ENCODE peak calls at places on chromosome 16, in ten cellular contexts. H is psoas muscle; U is transverse colon; N is tibial nerve; J is right cardiac atrium; D is OCI-LY7; E is left ventricle myocardium inferior; Z is neural progenitor cell; G is IMR-90; I is CD4-positive, CD25-positive, alpha-beta regulatory T cell. P is an unnamed sample.

GRCh38 chr16:24993722-24994686 is 21.2 kb downstream of the ARHGAP17 start:
- DNase-seq in I (no peak), J (no peak), U (peak; percentile 59), Z (no peak), D (no peak), G (peak; percentile 96), E (no peak), N (no peak), H (no peak), P (no peak)

GRCh38 chr16:84153660-84154214 is 8.6 kb downstream of the DNAAF1 start:
- DNase-seq in G (peak; percentile 16), E (no peak), I (no peak), H (no peak), D (no peak), J (no peak), N (no peak), U (no peak), Z (no peak), P (no peak)

GRCh38 chr16:1492923-1493745 is at the start of gene TELO2:
- DNase-seq in U (peak; percentile 86), Z (peak; percentile 92), I (peak; percentile 88), E (peak; percentile 83), D (peak; percentile 87), G (peak; percentile 70), N (peak; percentile 61), J (peak; percentile 94), H (peak; percentile 85), P (peak; percentile 73)

GRCh38 chr16:71367243-71367976 is 8.9 kb downstream of the CALB2 start:
- DNase-seq in U (peak; percentile 38), D (peak; percentile 37), H (peak; percentile 27), G (peak; percentile 21), J (no peak), N (no peak), E (no peak), I (peak; percentile 25), Z (peak; percentile 89), P (peak; percentile 82)

GRCh38 chr16:86549076-86549892 is 5.8 kb downstream of the MTHFSD start:
- DNase-seq in J (no peak), G (no peak), I (peak; percentile 33), D (no peak), E (no peak), N (no peak), Z (no peak), U (no peak), H (no peak), P (no peak)

GRCh38 chr16:16025214-16025968 is 76.0 kb downstream of the ABCC1 start:
- DNase-seq in I (peak; percentile 86), H (no peak), G (peak; percentile 97), Z (peak; percentile 24), J (no peak), E (no peak), D (peak; percentile 14), U (no peak), N (no peak), P (no peak)

GRCh38 chr16:85952197-85952596 is 53.2 kb downstream of the IRF8 start:
- DNase-seq in J (no peak), D (no peak), Z (no peak), E (no peak), I (no peak), G (no peak), N (no peak), H (no peak), U (no peak), P (no peak)

GRCh38 chr16:84511821-84512220 is 7.4 kb upstream of the MEAK7 start:
- DNase-seq in N (no peak), E (no peak), H (no peak), I (no peak), J (no peak), D (no peak), Z (no peak), U (no peak), G (no peak), P (no peak)

GRCh38 chr16:3051489-3051888 is 5.1 kb downstream of the MMP25 start:
- DNase-seq in E (no peak), N (no peak), Z (no peak), I (no peak), U (no peak), H (no peak), J (no peak), D (no peak), G (no peak), P (no peak)

GRCh38 chr16:3047387-3047720 is 993 bp downstream of the MMP25 start:
- DNase-seq in Z (no peak), I (no peak), G (no peak), H (no peak), D (no peak), J (no peak), E (no peak), N (no peak), U (no peak), P (no peak)

GRCh38 chr16:3050487-3050886 is 4.1 kb downstream of the MMP25 start:
- DNase-seq in J (no peak), E (no peak), U (no peak), D (no peak), G (no peak), I (no peak), H (no peak), N (no peak), Z (no peak), P (no peak)

GRCh38 chr16:3049921-3050481 is 3.6 kb downstream of the MMP25 start:
- DNase-seq in J (no peak), G (no peak), E (no peak), D (no peak), I (no peak), U (no peak), Z (no peak), N (no peak), H (no peak), P (no peak)

GRCh38 chr16:3051009-3051408 is 4.6 kb downstream of the MMP25 start:
- DNase-seq in N (no peak), I (no peak), E (no peak), U (no peak), J (no peak), Z (no peak), G (no peak), D (no peak), H (no peak), P (no peak)
- H3K4me3 ChIP-seq in N (no peak overlapping the region), I (no peak overlapping the region), E (no peak overlapping the region), U (no peak overlapping the region), J (no peak overlapping the region), Z (no peak overlapping the region), G (no peak overlapping the region), D (no peak overlapping the region), H (no peak overlapping the region), P (no peak overlapping the region)

GRCh38 chr16:3021449-3022207 is 1.5 kb downstream of the TNFRSF12A start:
- DNase-seq in J (peak; percentile 93), N (peak; percentile 56), I (peak; percentile 80), Z (peak; percentile 96), D (peak; percentile 80), E (peak; percentile 84), U (peak; percentile 87), G (peak; percentile 94), H (peak; percentile 90), P (peak; percentile 74)

GRCh38 chr16:3020247-3020603 is at the start of gene TNFRSF12A:
- DNase-seq in U (peak; percentile 83), I (peak; percentile 82), D (peak; percentile 84), N (peak; percentile 47), E (peak; percentile 83), H (peak; percentile 85), J (peak; percentile 92), G (peak; percentile 68), Z (peak; percentile 93), P (peak; percentile 79)

GRCh38 chr16:3019594-3020246 is 448 bp upstream of the TNFRSF12A start:
- DNase-seq in Z (no peak), U (no peak), E (no peak), N (no peak), G (no peak), I (no peak), J (no peak), H (no peak), D (no peak), P (no peak)

GRCh38 chr16:3022208-3022696 is 1.5 kb downstream of the HCFC1R1 start:
- DNase-seq in D (no peak), G (peak; percentile 95), U (peak; percentile 88), Z (peak; percentile 81), J (peak; percentile 94), E (peak; percentile 88), N (peak; percentile 84), H (peak; percentile 95), I (peak; percentile 67), P (peak; percentile 82)

DNA sequence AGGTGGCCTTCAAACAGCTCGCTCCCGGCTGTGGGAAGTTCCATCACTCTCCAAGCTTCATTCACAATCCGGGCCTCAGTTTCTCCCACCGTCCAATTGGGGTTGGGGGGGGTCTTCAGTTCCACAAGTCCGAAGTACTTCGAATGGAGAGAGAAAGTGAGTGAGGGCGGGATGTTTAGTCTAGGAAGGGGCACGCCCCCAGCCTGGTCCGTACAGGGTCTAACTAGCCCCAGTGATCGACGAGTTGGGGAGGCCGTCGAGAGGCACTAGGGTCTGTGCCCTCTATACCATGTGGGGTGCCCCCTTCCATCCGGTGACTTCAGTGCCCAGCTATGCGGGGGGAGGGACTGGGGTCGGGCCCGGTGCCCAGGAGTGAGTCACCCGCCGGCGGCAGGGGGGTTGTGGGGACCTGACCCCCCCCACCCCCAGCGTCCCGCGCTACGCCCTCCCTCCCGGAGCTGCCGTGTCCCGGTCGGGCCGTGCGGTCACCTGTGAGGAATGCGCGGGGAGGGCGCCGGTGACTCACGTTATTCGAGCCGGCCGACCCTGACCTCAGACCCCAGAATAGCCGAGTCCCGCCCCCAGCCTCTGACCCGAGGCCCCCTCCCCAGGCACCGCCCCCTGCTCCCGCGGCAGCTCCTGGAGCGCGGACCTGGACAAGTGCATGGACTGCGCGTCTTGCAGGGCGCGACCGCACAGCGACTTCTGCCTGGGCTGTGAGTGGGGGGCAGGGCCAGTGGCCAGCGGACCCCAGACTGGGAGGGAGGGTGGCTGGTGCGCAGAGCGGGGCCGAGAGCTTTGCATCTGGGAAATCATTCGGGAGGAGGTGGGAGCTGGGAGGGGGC is 658 bp downstream of the TNFRSF12A start:
- DNase-seq in J (peak; percentile 92), I (no peak), N (peak; percentile 27), G (peak; percentile 89), D (peak; percentile 44), U (peak; percentile 75), H (peak; percentile 91), Z (peak; percentile 74), E (peak; percentile 75), P (peak; percentile 75)
- H3K4me1 ChIP-seq in J (peaks cover 10% of the 10 kb centered on the region), I (peaks cover 52% of the 10 kb centered on the region), N (peaks cover 36% of the 10 kb centered on the region), G (peaks cover 11% of the 10 kb centered on the region), D (peaks cover 39% of the 10 kb centered on the region), U (peaks cover 57% of the 10 kb centered on the region), H (peaks cover 31% of the 10 kb centered on the region), Z (peaks cover 21% of the 10 kb centered on the region), E (peaks cover 62% of the 10 kb centered on the region), P (peaks cover 22% of the 10 kb centered on the region)

GRCh38 chr16:69327585-69328310 is 2.6 kb downstream of the PDF start:
- DNase-seq in G (no peak), N (no peak), J (no peak), U (no peak), I (no peak), H (no peak), D (no peak), E (no peak), Z (no peak), P (no peak)
- H3K4me3 ChIP-seq in G (no peak overlapping the region), N (no peak overlapping the region), J (no peak overlapping the region), U (no peak overlapping the region), I (peak overlapping the region; percentile 4), H (peak overlapping the region; percentile 92), D (peak overlapping the region; percentile 75), E (no peak overlapping the region), Z (no peak overlapping the region), P (peak overlapping the region; percentile 79)

GRCh38 chr16:87791295-87792204 is 25.8 kb upstream of the KLHDC4 start:
- DNase-seq in N (no peak), J (no peak), Z (peak; percentile 24), D (no peak), H (no peak), U (no peak), E (no peak), I (no peak), G (no peak), P (no peak)

GRCh38 chr16:87789437-87790277 is 23.9 kb upstream of the KLHDC4 start:
- DNase-seq in E (no peak), I (no peak), U (no peak), G (peak; percentile 86), N (no peak), J (no peak), H (no peak), Z (no peak), D (no peak), P (no peak)

GRCh38 chr16:87794485-87795078 is 28.8 kb upstream of the KLHDC4 start:
- DNase-seq in N (no peak), H (no peak), Z (no peak), D (no peak), G (no peak), E (no peak), U (no peak), I (no peak), J (no peak), P (no peak)

GRCh38 chr16:87792205-87792565 is 26.4 kb upstream of the KLHDC4 start:
- DNase-seq in E (no peak), G (no peak), N (no peak), Z (no peak), U (no peak), D (no peak), J (no peak), H (no peak), I (no peak), P (no peak)

GRCh38 chr16:87790278-87791023 is 24.7 kb upstream of the KLHDC4 start:
- DNase-seq in N (no peak), U (peak; percentile 23), E (peak; percentile 44), D (no peak), J (no peak), G (peak; percentile 33), Z (no peak), H (peak; percentile 56), I (no peak), P (no peak)
- H3K4me1 ChIP-seq in N (no peaks in the 10 kb centered on the region), U (no peaks in the 10 kb centered on the region), E (peaks cover 20% of the 10 kb centered on the region), D (no peaks in the 10 kb centered on the region), J (no peaks in the 10 kb centered on the region), G (peaks cover 25% of the 10 kb centered on the region), Z (no peaks in the 10 kb centered on the region), H (peaks cover 8% of the 10 kb centered on the region), I (no peaks in the 10 kb centered on the region), P (no peaks in the 10 kb centered on the region)